ENCODE peak calls at places on chromosomes 2 and 18, in four cellular contexts. A, K, I and M are unnamed samples.

GRCh38 chr2:105134076-105134475 is 96.2 kb downstream of the MRPS9 start:
- DNase-seq in A (no peak), K (no peak), I (peak; percentile 66), M (no peak)

GRCh38 chr2:98647636-98648035 is 39.2 kb downstream of the UNC50 start:
- DNase-seq in I (no peak), A (no peak), K (no peak), M (no peak)

GRCh38 chr2:84491256-84491655 is 25.0 kb upstream of the DNAH6 start:
- DNase-seq in A (no peak), I (no peak), K (no peak), M (no peak)

GRCh38 chr2:183782436-183782835 is 658.2 kb downstream of the NUP35 start:
- DNase-seq in K (no peak), A (no peak), I (no peak), M (no peak)

GRCh38 chr2:227706859-227707258 is 11.0 kb downstream of the SLC19A3 start:
- DNase-seq in A (no peak), K (no peak), I (peak; percentile 55), M (no peak)

GRCh38 chr2:62817995-62818713 is 112.6 kb downstream of the EHBP1 start:
- DNase-seq in I (no peak), K (no peak), A (no peak), M (no peak)

GRCh38 chr18:23887035-23887434 is 127.5 kb upstream of the TTC39C start:
- DNase-seq in A (no peak), I (peak; percentile 86), K (no peak), M (no peak)

GRCh38 chr2:88170472-88170892 is 336 bp downstream of the THNSL2 start:
- DNase-seq in K (no peak), I (peak; percentile 91), A (peak; percentile 40), M (no peak)

GRCh38 chr2:81328968-81329367 is 1024.4 kb upstream of the LRRTM1 start:
- DNase-seq in I (no peak), A (no peak), K (no peak), M (no peak)

GRCh38 chr2:201116959-201117734 is 1.2 kb downstream of the CFLAR start:
- DNase-seq in K (peak; percentile 83), A (peak; percentile 82), I (peak; percentile 95), M (peak; percentile 92)

GRCh38 chr18:44823782-44824181 is 143.1 kb downstream of the SETBP1 start:
- DNase-seq in A (no peak), I (no peak), K (peak; percentile 44), M (no peak)

GRCh38 chr2:73970850-73971471 is 13.7 kb upstream of the TET3 start:
- DNase-seq in A (peak; percentile 91), K (peak; percentile 55), I (no peak), M (no peak)

GRCh38 chr18:56128153-56128791 is 510.1 kb downstream of the TXNL1 start:
- DNase-seq in A (no peak), I (no peak), K (no peak), M (no peak)

GRCh38 chr2:3867451-3867850 is 164.1 kb downstream of the DCDC2C start:
- DNase-seq in I (peak; percentile 77), A (no peak), K (no peak), M (no peak)

GRCh38 chr2:107669335-107669734 is 157.4 kb upstream of the RGPD4 start:
- DNase-seq in A (no peak), I (no peak), K (no peak), M (no peak)

GRCh38 chr2:46337208-46337994 is 40.2 kb downstream of the EPAS1 start:
- DNase-seq in K (no peak), A (no peak), I (no peak), M (no peak)

GRCh38 chr2:6384341-6384740 is 481.4 kb downstream of the CMPK2 start:
- DNase-seq in I (no peak), A (no peak), K (no peak), M (no peak)

GRCh38 chr18:74525741-74526140 is 8.6 kb upstream of the CNDP1 start:
- DNase-seq in A (no peak), I (no peak), K (no peak), M (no peak)

GRCh38 chr18:24602156-24602555 is 141.7 kb downstream of the HRH4 start:
- DNase-seq in I (peak; percentile 34), A (no peak), K (no peak), M (no peak)

GRCh38 chr2:238863231-238863630 is 15.3 kb downstream of the TWIST2 start:
- DNase-seq in A (peak; percentile 8), I (no peak), K (peak; percentile 26), M (peak; percentile 71)

GRCh38 chr2:239113164-239113563 is 265.3 kb downstream of the TWIST2 start:
- DNase-seq in A (no peak), I (no peak), K (peak; percentile 69), M (no peak)

GRCh38 chr2:101063753-101064502 is 61.8 kb downstream of the RPL31 start:
- DNase-seq in K (no peak), A (no peak), I (no peak), M (no peak)

GRCh38 chr2:239175181-239175580 is 225.6 kb downstream of the HDAC4 start:
- DNase-seq in K (no peak), A (no peak), I (no peak), M (peak; percentile 44)

GRCh38 chr2:647003-647560 is 30.1 kb downstream of the TMEM18 start:
- DNase-seq in K (no peak), A (no peak), I (peak; percentile 86), M (peak; percentile 55)
- H3K27ac ChIP-seq in K (no peak overlapping the region), A (no peak overlapping the region), I (no peak overlapping the region), M (no peak overlapping the region)

GRCh38 chr2:72561621-72562318 is 264.1 kb downstream of the EXOC6B start:
- DNase-seq in A (no peak), I (no peak), K (no peak), M (no peak)

GRCh38 chr2:72562451-72563153 is 263.2 kb downstream of the EXOC6B start:
- DNase-seq in K (no peak), A (no peak), I (no peak), M (no peak)
- TF ChIP-seq POLR2A in K (no peak), A (no peak), I (no peak), M (no peak)

DNA sequence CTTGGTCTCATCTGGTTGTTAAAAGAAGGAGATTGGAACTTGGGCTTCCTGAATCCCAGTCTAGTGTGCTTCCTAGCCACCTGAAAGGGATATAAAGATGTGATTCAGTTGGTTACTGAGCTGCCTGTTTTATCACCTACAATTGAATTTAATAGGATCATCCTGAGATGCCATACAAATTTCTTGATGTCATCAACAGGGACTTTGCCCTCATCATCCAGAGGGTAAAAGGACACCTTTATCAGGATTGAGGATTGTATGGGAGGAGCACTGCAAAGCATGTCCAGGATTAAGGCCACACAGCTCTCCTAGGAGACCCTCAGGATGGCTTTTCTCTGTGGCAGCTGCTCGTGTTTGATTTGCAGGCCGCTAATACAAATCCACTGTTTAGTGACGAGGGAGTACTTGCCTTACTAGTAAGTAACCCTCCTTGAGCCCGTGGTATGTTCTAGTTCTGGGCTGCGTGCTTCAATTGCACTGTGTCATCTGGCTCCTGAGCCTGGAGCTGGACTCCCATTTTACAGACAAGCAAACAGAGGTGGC is 28.6 kb downstream of the SH3RF3 start:
- DNase-seq in K (no peak), I (no peak), A (no peak), M (no peak)
- H3K4me1 ChIP-seq in K (peaks cover 1% of the 10 kb centered on the region), I (peaks cover 10% of the 10 kb centered on the region), A (no peaks in the 10 kb centered on the region), M (peaks cover 8% of the 10 kb centered on the region)

DNA sequence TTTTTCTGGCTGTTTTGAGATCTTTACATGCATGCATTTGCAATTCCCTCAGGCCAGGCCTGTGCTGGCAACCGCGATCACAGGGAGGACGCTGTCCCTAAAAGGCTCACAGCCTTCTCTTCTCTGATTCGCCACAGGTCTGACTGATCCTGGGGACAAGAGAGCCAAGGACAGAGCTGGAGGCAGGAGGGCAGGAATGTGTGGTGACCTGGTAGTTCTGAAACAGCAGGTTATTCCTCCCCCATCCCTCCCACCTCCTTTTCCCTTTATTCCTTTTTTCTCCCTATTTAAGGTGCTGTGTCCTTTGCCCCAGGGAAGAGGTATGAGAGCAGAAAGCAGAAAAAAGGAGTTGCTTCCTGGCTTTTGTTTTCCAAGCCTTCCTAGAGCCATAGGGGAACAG is 21.9 kb downstream of the TMEM177 start:
- DNase-seq in K (no peak), A (no peak), I (no peak), M (no peak)
- H3K27ac ChIP-seq in K (no peak overlapping the region), A (no peak overlapping the region), I (no peak overlapping the region), M (peak overlapping the region; percentile 43)

GRCh38 chr2:240364961-240365775 is 70.3 kb upstream of the GPC1 start:
- DNase-seq in I (no peak), A (no peak), K (no peak), M (no peak)
- TF ChIP-seq POLR2A in I (no peak), A (no peak), K (no peak), M (no peak)